ENCODE peak calls at places on chromosomes 11 and 22, in seven cellular contexts. S is choroid plexus epithelial cell; L is gastrocnemius medialis; A is CD8-positive, alpha-beta T cell; Q is psoas muscle; P is PC-3; V is fibroblast of villous mesenchyme. E is an unnamed sample.

GRCh38 chr22:39243443-39244072 is 1.2 kb downstream of the PDGFB start:
- DNase-seq in S (no peak), L (no peak), A (no peak), Q (no peak), P (peak; percentile 29), V (no peak), E (no peak)

GRCh38 chr22:39763276-39763675 is 130.3 kb downstream of the ENTHD1 start:
- DNase-seq in S (no peak), L (no peak), A (no peak), Q (no peak), P (no peak), V (no peak), E (no peak)

GRCh38 chr11:78350646-78351165 is 66.9 kb downstream of the GAB2 start:
- DNase-seq in S (peak; percentile 70), L (peak; percentile 8), A (no peak), Q (no peak), P (no peak), V (peak; percentile 54), E (no peak)

GRCh38 chr11:37774441-37774840 is 1176.4 kb upstream of the RAG2 start:
- DNase-seq in S (no peak), L (no peak), A (no peak), Q (no peak), P (no peak), V (no peak), E (no peak)

GRCh38 chr11:113034591-113034990 is 73.4 kb downstream of the NCAM1 start:
- DNase-seq in S (no peak), L (no peak), A (no peak), Q (no peak), P (no peak), V (no peak), E (no peak)

GRCh38 chr11:100684101-100685065 is 2.7 kb upstream of the ARHGAP42 start:
- DNase-seq in S (no peak), L (no peak), A (no peak), Q (no peak), P (peak; percentile 78), V (no peak), E (no peak)

GRCh38 chr22:23106906-23107367 is 34.9 kb downstream of the RSPH14 start:
- DNase-seq in S (no peak), L (no peak), A (no peak), Q (no peak), P (no peak), V (no peak), E (no peak)

GRCh38 chr11:12276831-12277475 is 100.4 kb upstream of the PARVA start:
- DNase-seq in S (no peak), L (no peak), A (no peak), Q (no peak), P (no peak), V (no peak), E (no peak)

GRCh38 chr11:102760355-102761035 is 19.9 kb downstream of the MMP10 start:
- DNase-seq in S (peak; percentile 93), L (no peak), A (no peak), Q (no peak), P (peak; percentile 97), V (peak; percentile 97), E (no peak)

GRCh38 chr11:93623179-93623578 is 38.3 kb upstream of the CEP295 start:
- DNase-seq in S (peak; percentile 65), L (no peak), A (no peak), Q (no peak), P (no peak), V (peak; percentile 64), E (no peak)

GRCh38 chr11:32434387-32435151 is 770 bp downstream of the WT1 start:
- DNase-seq in S (no peak), L (no peak), A (no peak), Q (no peak), P (peak; percentile 62), V (no peak), E (no peak)

GRCh38 chr11:6926208-6927029 is at the start of gene ZNF215:
- DNase-seq in S (peak; percentile 84), L (peak; percentile 19), A (peak; percentile 30), Q (peak; percentile 82), P (peak; percentile 80), V (peak; percentile 76), E (peak; percentile 43)
- TF ChIP-seq CTCF in S (no peak), L (no peak), A (no peak), Q (no peak), P (no peak), V (no peak), E (no peak)

GRCh38 chr11:22041039-22041438 is 151.8 kb upstream of the ANO5 start:
- DNase-seq in S (no peak), L (no peak), A (no peak), Q (no peak), P (no peak), V (no peak), E (no peak)

GRCh38 chr11:22031791-22032190 is 161.1 kb upstream of the ANO5 start:
- DNase-seq in S (no peak), L (no peak), A (no peak), Q (no peak), P (no peak), V (no peak), E (no peak)

GRCh38 chr11:22042081-22042480 is 150.8 kb upstream of the ANO5 start:
- DNase-seq in S (no peak), L (no peak), A (no peak), Q (no peak), P (no peak), V (no peak), E (no peak)

GRCh38 chr11:22037505-22037904 is 155.4 kb upstream of the ANO5 start:
- DNase-seq in S (no peak), L (no peak), A (no peak), Q (no peak), P (no peak), V (no peak), E (no peak)
- TF ChIP-seq CTCF in S (no peak), L (no peak), A (no peak), Q (no peak), P (no peak), V (no peak), E (no peak)

GRCh38 chr22:37749831-37750595 is 53.2 kb downstream of the TRIOBP start:
- DNase-seq in S (peak; percentile 68), L (no peak), A (no peak), Q (no peak), P (no peak), V (peak; percentile 72), E (no peak)

GRCh38 chr22:37751449-37752188 is 54.8 kb downstream of the TRIOBP start:
- DNase-seq in S (peak; percentile 10), L (no peak), A (no peak), Q (no peak), P (peak; percentile 31), V (no peak), E (no peak)

GRCh38 chr22:37753746-37754145 is 54.0 kb upstream of the GCAT start:
- DNase-seq in S (no peak), L (no peak), A (no peak), Q (no peak), P (peak; percentile 52), V (no peak), E (no peak)

GRCh38 chr22:37750596-37751162 is 53.8 kb downstream of the TRIOBP start:
- DNase-seq in S (no peak), L (no peak), A (no peak), Q (no peak), P (no peak), V (no peak), E (no peak)

DNA sequence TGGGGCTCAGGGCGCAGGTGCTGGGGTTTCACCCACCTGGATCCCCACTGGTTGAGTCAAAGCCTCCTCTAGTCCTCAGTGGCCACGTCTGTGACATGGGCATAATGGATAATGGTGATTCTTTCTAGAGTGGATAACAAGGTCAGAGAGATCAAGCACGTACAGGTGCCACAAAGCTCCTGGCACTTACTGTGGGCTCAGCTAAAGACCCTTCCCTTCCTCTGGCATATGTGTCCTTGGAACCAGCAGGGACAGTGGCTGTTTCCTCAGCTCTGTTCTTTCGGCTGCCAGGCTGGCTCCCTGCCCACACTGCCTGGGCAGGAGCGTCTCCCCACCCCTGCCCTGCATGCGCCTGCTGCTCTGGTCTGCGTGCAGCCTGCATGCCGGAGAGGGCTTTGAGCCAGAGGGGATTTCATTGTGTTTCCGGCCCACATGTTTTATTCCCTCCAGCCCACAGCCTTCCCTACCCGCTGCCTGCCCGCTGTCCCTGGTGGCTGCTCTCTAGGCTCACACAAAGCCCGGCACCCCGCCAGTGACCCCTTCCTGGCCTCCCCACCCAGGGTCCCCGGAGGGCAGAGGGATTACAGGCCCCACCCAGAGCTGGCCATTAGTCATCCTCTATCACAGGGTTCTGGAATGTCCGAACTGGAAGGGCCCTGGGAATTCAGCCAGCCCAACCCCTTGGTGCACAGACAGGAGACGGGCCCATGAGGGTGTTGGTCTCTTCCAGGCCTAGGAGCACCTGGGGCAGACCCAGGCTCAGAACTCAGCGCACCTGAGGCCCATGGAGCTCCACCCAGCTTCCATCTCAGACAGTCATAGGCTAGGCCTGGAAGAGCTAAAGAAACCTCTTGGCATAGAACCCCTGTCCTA is 55.3 kb upstream of the GCAT start:
- DNase-seq in S (peak; percentile 88), L (peak; percentile 68), A (no peak), Q (peak; percentile 97), P (peak; percentile 98), V (peak; percentile 99), E (no peak)
- TF ChIP-seq CTCF in S (peak; percentile 35), L (no peak), A (no peak), Q (peak; percentile 9), P (no peak), V (peak; percentile 43), E (no peak)

DNA sequence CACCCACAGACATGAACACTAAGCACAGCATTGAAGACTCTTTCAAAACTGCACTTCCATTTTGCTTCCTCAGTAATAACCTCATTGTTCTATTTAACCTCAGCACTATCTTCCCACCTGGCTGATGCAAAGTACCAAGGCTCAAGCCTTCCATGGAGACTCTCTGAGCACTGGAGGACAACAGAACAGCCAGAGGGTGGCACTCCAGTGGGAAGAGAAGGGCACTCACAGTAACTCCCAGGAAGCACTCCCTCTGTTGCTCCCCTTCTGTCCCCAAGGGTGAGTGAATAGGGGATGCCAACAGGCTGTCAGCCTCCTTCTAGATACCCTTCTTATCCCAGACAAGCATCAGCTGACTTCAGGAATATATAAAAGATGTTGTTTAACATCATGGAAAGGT is 3.5 kb downstream of the ME3 start:
- DNase-seq in S (no peak), L (no peak), A (no peak), Q (no peak), P (no peak), V (no peak), E (no peak)
- TF ChIP-seq CTCF in S (no peak), L (no peak), A (no peak), Q (no peak), P (peak; percentile 9), V (no peak), E (no peak)

GRCh38 chr11:133243832-133244231 is 288.5 kb downstream of the OPCML start:
- DNase-seq in S (no peak), L (no peak), A (no peak), Q (no peak), P (no peak), V (no peak), E (no peak)
- TF ChIP-seq CTCF in S (no peak), L (no peak), A (no peak), Q (no peak), P (no peak), V (no peak), E (no peak)

GRCh38 chr11:82174610-82175009 is 559.1 kb downstream of the FAM181B start:
- DNase-seq in S (peak; percentile 0), L (no peak), A (no peak), Q (no peak), P (no peak), V (no peak), E (no peak)
- TF ChIP-seq CTCF in S (peak; percentile 29), L (no peak), A (no peak), Q (no peak), P (peak; percentile 44), V (peak; percentile 12), E (no peak)

GRCh38 chr11:117992620-117993019 is 6.4 kb downstream of the IL10RA start:
- DNase-seq in S (no peak), L (no peak), A (no peak), Q (no peak), P (no peak), V (no peak), E (no peak)
- TF ChIP-seq CTCF in S (no peak), L (no peak), A (no peak), Q (no peak), P (no peak), V (no peak), E (no peak)